ENCODE peak calls at places on chromosome 12, in six cellular contexts. M is breast epithelium, G is Peyer's patch, X is body of pancreas, B is A549, L is gastrocnemius medialis. D is an unnamed sample.
A peak's percentile ranks its signal among the peaks of the same experiment; 100 is the strongest.

GRCh38 chr12:101086490-101086889 is 123.5 kb downstream of the SLC5A8 start:
- DNase-seq in B (no peak), G (no peak), L (no peak), X (no peak), M (peak; percentile 31), D (no peak)

GRCh38 chr12:12681061-12681765 is 14.8 kb downstream of the GPR19 start:
- DNase-seq in B (no peak), L (no peak), G (no peak), X (no peak), M (no peak), D (no peak)

GRCh38 chr12:90858261-90858660 is 96.7 kb downstream of the CCER1 start:
- DNase-seq in G (no peak), M (no peak), L (no peak), X (no peak), B (no peak), D (no peak)

GRCh38 chr12:8866429-8866828 is 44.0 kb downstream of the A2ML1 start:
- DNase-seq in L (no peak), G (no peak), M (no peak), B (no peak), X (no peak), D (no peak)

GRCh38 chr12:64666054-64666914 is 56.0 kb downstream of the RASSF3 start:
- DNase-seq in G (no peak), L (no peak), X (peak; percentile 43), B (no peak), M (no peak), D (no peak)

GRCh38 chr12:77238368-77238767 is 173.0 kb upstream of the E2F7 start:
- DNase-seq in B (no peak), L (no peak), G (no peak), X (no peak), M (no peak), D (no peak)

GRCh38 chr12:11150832-11151231 is 16.4 kb upstream of the TAS2R30 start:
- DNase-seq in B (no peak), G (no peak), M (no peak), L (no peak), X (no peak), D (no peak)

GRCh38 chr12:11623382-11623781 is 26.1 kb upstream of the ETV6 start:
- DNase-seq in X (no peak), M (no peak), B (no peak), G (no peak), L (no peak), D (no peak)

GRCh38 chr12:15732341-15733061 is 56.7 kb downstream of the EPS8 start:
- DNase-seq in B (no peak), M (no peak), X (no peak), G (no peak), L (no peak), D (no peak)

GRCh38 chr12:127052491-127053232 is 1214.3 kb upstream of the TMEM132C start:
- DNase-seq in B (no peak), G (no peak), M (no peak), X (no peak), L (no peak), D (no peak)

GRCh38 chr12:104588048-104588942 is 131.5 kb downstream of the CHST11 start:
- DNase-seq in L (no peak), G (peak; percentile 29), X (no peak), M (no peak), B (peak; percentile 68), D (no peak)

GRCh38 chr12:49195734-49196133 is 6.9 kb upstream of the TUBA1A start:
- DNase-seq in X (no peak), L (no peak), M (no peak), B (no peak), G (no peak), D (no peak)

GRCh38 chr12:75660805-75661404 is 149.5 kb upstream of the KRR1 start:
- DNase-seq in B (no peak), G (no peak), M (no peak), X (no peak), L (no peak), D (no peak)

GRCh38 chr12:121452356-121453021 is 52.6 kb downstream of the RNF34 start:
- DNase-seq in G (peak; percentile 90), L (no peak), X (no peak), M (peak; percentile 71), B (no peak), D (no peak)

GRCh38 chr12:79527498-79527897 is 163.3 kb downstream of the PAWR start:
- DNase-seq in L (no peak), B (no peak), M (no peak), X (no peak), G (no peak), D (no peak)

GRCh38 chr12:42325776-42326465 is at the start of the genes PPHLN1 and ZCRB1:
- DNase-seq in X (peak; percentile 74), B (peak; percentile 76), L (peak; percentile 66), M (peak; percentile 65), G (peak; percentile 94), D (peak; percentile 22)
- TF ChIP-seq POLR2A in X (peak; percentile 80), B (peak; percentile 68), L (peak; percentile 65), M (peak; percentile 50), G (peak; percentile 63), D (no peak)

GRCh38 chr12:52260351-52261210 is 13.9 kb upstream of the KRT86 start:
- DNase-seq in G (no peak), X (no peak), B (no peak), M (no peak), L (no peak), D (no peak)
- H3K4me1 ChIP-seq in G (no peaks in the 10 kb centered on the region), X (peaks cover 39% of the 10 kb centered on the region), B (peaks cover 44% of the 10 kb centered on the region), M (no peaks in the 10 kb centered on the region), L (peaks cover 3% of the 10 kb centered on the region), D (no peaks in the 10 kb centered on the region)

DNA sequence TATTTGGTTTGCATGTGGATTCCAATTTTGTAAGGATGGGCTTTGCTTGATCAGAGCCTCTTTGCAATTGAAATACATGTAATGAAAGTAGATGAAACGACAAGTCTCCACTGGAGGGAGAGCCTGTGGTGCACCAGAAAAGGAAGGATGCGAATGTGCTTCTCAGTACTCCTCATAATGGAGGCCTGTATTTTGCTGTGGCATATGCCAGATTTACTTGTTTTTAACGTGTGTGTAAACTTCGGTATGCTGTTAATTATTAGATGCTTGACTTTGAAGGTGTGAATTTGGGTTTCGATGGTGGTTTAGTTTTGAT is 2.8 kb downstream of the DYRK2 start:
- DNase-seq in B (peak; percentile 18), M (no peak), L (no peak), G (peak; percentile 69), X (no peak), D (no peak)
- TF ChIP-seq CTCF in B (no peak), M (no peak), L (peak; percentile 25), G (no peak), X (no peak), D (peak; percentile 5)

GRCh38 chr12:52050771-52051541 is at the start of gene NR4A1:
- DNase-seq in X (peak; percentile 97), G (peak; percentile 100), B (peak; percentile 95), M (peak; percentile 97), L (peak; percentile 97), D (peak; percentile 82)
- TF ChIP-seq POLR2A in X (peak; percentile 93), G (peak; percentile 95), B (peak; percentile 94), M (peak; percentile 48), L (peak; percentile 98), D (no peak)

GRCh38 chr12:54300732-54301427 is at the start of gene NFE2:
- DNase-seq in B (peak; percentile 63), G (peak; percentile 69), M (no peak), X (peak; percentile 59), L (peak; percentile 37), D (no peak)
- H3K4me1 ChIP-seq in B (peaks cover 32% of the 10 kb centered on the region), G (no peaks in the 10 kb centered on the region), M (peaks cover 3% of the 10 kb centered on the region), X (peaks cover 26% of the 10 kb centered on the region), L (peaks cover 24% of the 10 kb centered on the region), D (peaks cover 20% of the 10 kb centered on the region)

DNA sequence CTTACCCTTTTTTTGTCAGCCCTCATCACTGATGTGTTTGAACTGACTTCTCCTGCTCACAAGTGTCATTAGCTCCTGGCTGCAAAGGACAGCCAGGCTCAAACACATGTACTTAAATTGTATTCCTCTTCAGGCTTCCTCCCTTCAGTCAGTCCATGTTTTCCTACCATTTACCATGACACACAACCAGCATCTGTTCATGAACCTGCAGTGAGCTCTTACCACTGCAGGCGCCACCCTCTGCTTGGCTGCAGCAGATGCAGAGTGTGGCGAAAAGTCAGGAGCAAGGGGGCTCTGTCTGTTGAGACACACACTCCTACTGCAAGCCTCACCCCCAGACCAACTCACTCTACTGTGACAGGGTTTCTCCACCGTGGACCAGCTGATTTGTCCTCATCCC is 70.2 kb downstream of the TSPAN11 start:
- DNase-seq in G (no peak), M (no peak), L (no peak), X (no peak), B (no peak), D (no peak)
- TF ChIP-seq CTCF in G (no peak), M (no peak), L (no peak), X (no peak), B (no peak), D (no peak)

GRCh38 chr12:1083086-1083887 is 92.3 kb downstream of the ERC1 start:
- DNase-seq in G (no peak), X (no peak), B (no peak), M (no peak), L (no peak), D (no peak)

GRCh38 chr12:1077036-1077803 is 86.2 kb downstream of the ERC1 start:
- DNase-seq in M (no peak), L (no peak), G (no peak), B (no peak), X (no peak), D (no peak)

GRCh38 chr12:1078002-1078401 is 87.0 kb downstream of the ERC1 start:
- DNase-seq in L (no peak), M (no peak), X (no peak), B (no peak), G (no peak), D (no peak)

GRCh38 chr12:1083888-1084262 is 92.9 kb downstream of the ERC1 start:
- DNase-seq in M (no peak), L (no peak), X (peak; percentile 44), G (no peak), B (no peak), D (no peak)

DNA sequence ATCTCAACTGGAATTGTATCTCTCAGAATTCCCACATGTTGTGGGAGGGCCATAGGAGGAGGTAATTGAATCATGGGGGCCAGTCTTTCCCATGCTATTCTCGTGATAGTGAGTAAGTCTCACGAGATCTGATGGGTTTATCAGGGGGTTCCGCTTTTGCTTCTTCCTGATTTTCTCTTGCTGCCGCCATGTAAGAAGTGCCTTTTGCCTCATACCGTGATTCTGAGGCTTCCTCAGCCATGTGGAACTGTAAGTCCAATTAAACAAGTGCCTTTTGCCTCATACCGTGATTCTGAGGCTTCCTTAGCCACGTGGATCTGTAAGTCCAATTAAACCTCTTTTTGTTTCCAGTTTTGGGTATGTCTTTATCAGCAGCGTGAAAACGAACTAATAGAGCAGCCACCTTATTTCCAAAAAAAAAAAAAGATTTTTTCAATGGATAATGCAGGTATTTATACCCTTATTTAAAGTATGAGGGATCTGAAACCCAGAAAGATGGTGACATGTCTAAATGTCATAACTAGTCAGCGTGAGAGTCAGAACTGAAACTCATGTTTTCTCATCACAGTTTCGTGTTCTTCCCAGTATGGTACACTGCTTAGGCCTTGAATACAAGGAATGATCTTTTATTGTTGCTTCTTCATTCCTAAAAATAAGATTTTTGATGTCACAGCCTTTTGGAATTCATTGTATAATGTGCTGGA is 89.6 kb downstream of the ERC1 start:
- DNase-seq in L (no peak), M (no peak), X (no peak), G (no peak), B (no peak), D (no peak)
- TF ChIP-seq POLR2A in L (no peak), M (no peak), X (no peak), G (no peak), B (no peak), D (no peak)

D was measured in esophagus squamous epithelium.